ENCODE peak calls at places on chromosomes 4 and X, in six cellular contexts. X, J, Q, L, G and H are unnamed samples.

GRCh38 chrX:109327271-109327670 is 154.6 kb downstream of the GUCY2F start:
- DNase-seq in X (no peak), J (no peak), Q (no peak), L (no peak), G (no peak), H (no peak)

GRCh38 chr4:185587444-185588161 is 52.3 kb upstream of the PDLIM3 start:
- DNase-seq in X (no peak), J (peak), Q (peak), L (no peak), G (no peak), H (peak)

GRCh38 chr4:73844806-73845205 is 8.3 kb upstream of the PF4V1 start:
- DNase-seq in X (no peak), J (no peak), Q (no peak), L (no peak), G (no peak), H (no peak)

GRCh38 chr4:183601381-183601780 is 57.6 kb downstream of the RWDD4 start:
- DNase-seq in X (no peak), J (no peak), Q (no peak), L (no peak), G (no peak), H (no peak)

GRCh38 chrX:45714864-45715263 is 514.2 kb upstream of the DIPK2B start:
- DNase-seq in X (no peak), J (peak), Q (no peak), L (peak), G (no peak), H (peak)

GRCh38 chrX:1109580-1110119 is 102.8 kb downstream of the CRLF2 start:
- DNase-seq in X (peak), J (no peak), Q (no peak), L (no peak), G (no peak), H (no peak)

GRCh38 chr4:177546745-177547144 is 104.5 kb upstream of the AGA start:
- DNase-seq in X (no peak), J (no peak), Q (no peak), L (no peak), G (no peak), H (peak)

GRCh38 chr4:151569650-151570049 is 160.7 kb downstream of the FHIP1A start:
- DNase-seq in X (no peak), J (no peak), Q (no peak), L (no peak), G (no peak), H (no peak)

GRCh38 chrX:142637206-142637605 is 388.5 kb upstream of the SPANXN4 start:
- DNase-seq in X (no peak), J (no peak), Q (no peak), L (no peak), G (no peak), H (no peak)

GRCh38 chr4:48138511-48138910 is 4.5 kb upstream of the TXK start:
- DNase-seq in X (no peak), J (no peak), Q (no peak), L (no peak), G (no peak), H (no peak)

GRCh38 chrX:126300401-126300800 is 134.3 kb upstream of the DCAF12L2 start:
- DNase-seq in X (no peak), J (no peak), Q (no peak), L (no peak), G (no peak), H (no peak)

GRCh38 chr4:117455088-117455487 is 369.7 kb upstream of the TRAM1L1 start:
- DNase-seq in X (no peak), J (no peak), Q (no peak), L (no peak), G (no peak), H (no peak)

GRCh38 chrX:16838202-16839066 is 31.7 kb downstream of the RBBP7 start:
- DNase-seq in X (no peak), J (no peak), Q (no peak), L (peak), G (no peak), H (peak)
- TF ChIP-seq CTCF in X (no peak), J (no peak), Q (no peak), L (no peak), G (no peak), H (no peak)

GRCh38 chrX:133966199-133966598 is 19.2 kb downstream of the GPC3 start:
- DNase-seq in X (no peak), J (no peak), Q (no peak), L (no peak), G (no peak), H (no peak)
- TF ChIP-seq CTCF in X (no peak), J (no peak), Q (no peak), L (no peak), G (no peak), H (no peak)

GRCh38 chr4:40307627-40308497 is 27.3 kb upstream of the CHRNA9 start:
- DNase-seq in X (no peak), J (peak), Q (no peak), L (no peak), G (no peak), H (no peak)

GRCh38 chr4:40306991-40307390 is 28.1 kb upstream of the CHRNA9 start:
- DNase-seq in X (no peak), J (no peak), Q (no peak), L (no peak), G (no peak), H (no peak)

GRCh38 chr4:40303751-40304150 is 31.4 kb upstream of the CHRNA9 start:
- DNase-seq in X (no peak), J (no peak), Q (no peak), L (no peak), G (no peak), H (no peak)

GRCh38 chr4:40306203-40306602 is 28.9 kb upstream of the CHRNA9 start:
- DNase-seq in X (no peak), J (no peak), Q (no peak), L (no peak), G (no peak), H (no peak)

GRCh38 chr4:40305329-40306193 is 29.6 kb upstream of the CHRNA9 start:
- DNase-seq in X (no peak), J (peak), Q (no peak), L (no peak), G (no peak), H (no peak)
- TF ChIP-seq CTCF in X (no peak), J (no peak), Q (no peak), L (no peak), G (no peak), H (no peak)

DNA sequence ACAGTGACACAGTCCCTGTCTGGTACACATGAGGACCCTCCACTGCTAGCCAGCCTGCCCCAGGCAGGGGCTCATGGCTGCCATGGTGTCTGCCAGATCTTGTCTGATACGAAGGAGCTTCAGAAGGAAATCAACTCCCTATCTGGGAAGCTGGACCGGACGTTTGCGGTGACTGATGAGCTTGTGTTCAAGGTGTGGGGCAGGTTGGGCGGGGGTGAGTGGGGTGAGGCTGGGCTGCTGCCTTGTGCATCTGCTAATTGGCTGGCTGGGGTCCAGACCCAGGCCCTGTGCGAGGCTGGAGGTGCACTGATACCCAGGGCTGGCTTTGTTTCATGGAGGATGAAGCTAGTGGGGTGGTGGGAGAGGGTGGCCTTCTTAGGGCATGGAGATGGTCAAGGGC is 13.8 kb downstream of the CCDC22 start:
- DNase-seq in X (no peak), J (no peak), Q (no peak), L (no peak), G (no peak), H (no peak)
- TF ChIP-seq CTCF in X (no peak), J (no peak), Q (no peak), L (no peak), G (no peak), H (no peak)

GRCh38 chr4:16293205-16293860 is 67.1 kb upstream of the TAPT1 start:
- DNase-seq in X (no peak), J (no peak), Q (no peak), L (no peak), G (no peak), H (no peak)

GRCh38 chr4:16294455-16294854 is 68.2 kb upstream of the TAPT1 start:
- DNase-seq in X (no peak), J (no peak), Q (no peak), L (peak), G (no peak), H (no peak)

DNA sequence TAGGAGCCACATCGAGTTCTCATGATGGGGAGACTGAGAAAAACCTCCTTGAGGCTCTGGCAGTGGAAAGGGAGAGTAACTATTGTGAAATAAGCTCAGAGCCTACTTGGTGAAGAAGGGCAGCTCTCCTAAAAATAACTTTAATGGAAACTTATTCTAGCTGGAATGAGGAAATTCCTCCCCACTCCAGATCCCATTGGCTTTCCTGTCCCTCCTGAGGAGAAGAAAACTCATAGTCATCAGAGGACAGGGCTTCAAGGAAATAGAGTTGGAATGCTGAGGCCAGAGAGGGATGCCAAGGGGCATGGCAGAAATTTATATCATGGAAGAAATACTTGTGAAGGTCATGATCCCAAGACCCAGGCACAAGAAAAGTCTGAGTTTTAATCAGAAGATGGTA is 70.7 kb upstream of the TAPT1 start:
- DNase-seq in X (no peak), J (no peak), Q (no peak), L (peak), G (no peak), H (no peak)
- TF ChIP-seq CTCF in X (no peak), J (no peak), Q (no peak), L (no peak), G (no peak), H (no peak)

GRCh38 chr4:75555294-75556164 is at the start of gene ODAPH:
- DNase-seq in X (no peak), J (peak), Q (no peak), L (no peak), G (no peak), H (no peak)
- TF ChIP-seq CTCF in X (no peak), J (no peak), Q (peak), L (no peak), G (no peak), H (no peak)

DNA sequence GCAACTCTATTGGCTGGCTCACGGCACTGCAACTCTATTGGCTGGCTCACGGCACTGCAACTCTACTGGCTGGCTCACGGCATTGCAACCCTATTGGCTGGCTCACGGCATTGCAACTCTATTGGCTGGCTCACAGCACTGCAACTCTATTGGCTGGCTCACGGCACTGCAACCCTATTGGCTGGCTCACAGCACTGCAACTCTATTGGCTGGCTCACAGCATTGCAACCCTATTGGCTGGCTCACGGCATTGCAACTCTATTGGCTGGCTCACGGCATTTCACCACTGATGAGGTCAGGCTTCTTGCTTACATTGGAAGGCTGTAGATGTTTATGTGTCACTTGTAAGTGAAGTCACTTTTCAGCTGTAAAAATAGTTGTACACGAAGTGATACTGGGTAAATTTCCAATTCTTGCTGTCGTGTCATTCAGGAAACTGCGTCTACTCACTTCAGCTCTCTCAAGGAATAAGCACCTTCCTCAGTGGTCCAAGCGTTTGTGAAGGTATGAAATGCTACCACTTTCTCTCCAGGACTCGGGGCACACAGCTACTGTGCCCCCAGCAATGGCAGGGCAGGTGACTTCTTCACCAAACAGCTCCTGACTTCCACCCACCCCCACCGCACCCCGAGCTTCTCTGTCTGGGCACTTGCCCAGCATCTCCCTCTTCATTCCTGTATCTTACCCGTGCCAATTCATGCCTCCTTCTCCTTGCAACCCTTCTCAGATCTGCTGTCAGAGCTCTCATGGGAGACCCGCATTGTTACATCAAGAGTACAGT is 141.3 kb downstream of the AFAP1 start:
- DNase-seq in X (peak), J (peak), Q (no peak), L (peak), G (peak), H (no peak)
- TF ChIP-seq CTCF in X (no peak), J (no peak), Q (no peak), L (no peak), G (no peak), H (no peak)

DNA sequence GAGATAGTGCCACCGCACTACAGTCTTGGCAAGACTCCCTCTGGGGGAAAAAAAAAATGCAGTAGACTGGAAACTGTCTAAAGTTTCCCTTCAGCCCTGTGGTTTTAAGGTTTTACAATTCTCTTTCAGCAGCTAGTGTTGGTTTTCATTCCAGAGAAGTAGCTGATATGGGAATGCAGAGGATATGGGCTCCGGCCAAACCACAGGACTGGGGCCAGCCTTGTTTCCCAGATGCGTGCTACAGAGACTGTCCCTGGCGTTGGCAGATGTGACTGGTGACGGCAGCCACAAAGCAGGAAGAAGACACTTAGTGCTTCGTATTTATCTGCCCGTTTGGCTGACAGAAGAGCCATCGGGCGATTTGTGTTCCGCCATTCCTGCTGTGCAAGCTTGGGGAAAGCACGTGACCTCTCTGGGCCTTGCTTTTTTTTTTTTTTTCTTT is 43.2 kb downstream of the ZBTB49 start:
- DNase-seq in X (no peak), J (no peak), Q (no peak), L (peak), G (peak), H (peak)
- TF ChIP-seq CTCF in X (no peak), J (no peak), Q (no peak), L (no peak), G (no peak), H (no peak)

GRCh38 chrX:135695471-135695870 is 18.0 kb upstream of the CT45A1 start:
- DNase-seq in X (no peak), J (no peak), Q (no peak), L (no peak), G (no peak), H (no peak)

GRCh38 chrX:135698924-135699323 is 14.5 kb upstream of the CT45A1 start:
- DNase-seq in X (no peak), J (no peak), Q (no peak), L (no peak), G (no peak), H (no peak)

DNA sequence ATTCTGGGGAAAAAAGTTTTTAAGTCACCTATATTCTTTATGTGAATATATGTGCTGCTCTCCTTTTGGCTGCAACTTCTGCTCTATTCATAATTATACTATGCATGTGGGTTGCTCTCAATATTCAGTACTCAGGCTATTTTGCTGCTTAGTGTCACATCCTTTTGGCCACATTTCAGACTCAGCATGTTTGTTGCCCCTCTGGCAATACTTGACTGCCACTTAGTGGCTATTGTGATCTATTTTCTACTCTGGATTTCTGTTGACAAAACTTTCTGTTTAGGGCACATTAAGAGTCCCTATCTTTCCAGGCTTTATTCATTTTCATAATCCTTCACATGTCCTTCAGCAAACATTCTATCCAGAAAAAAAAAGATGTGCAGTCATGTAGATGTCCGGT is 15.8 kb upstream of the CT45A1 start:
- DNase-seq in X (no peak), J (peak), Q (no peak), L (no peak), G (no peak), H (no peak)
- TF ChIP-seq CTCF in X (no peak), J (no peak), Q (no peak), L (no peak), G (no peak), H (no peak)